ENCODE peak calls at places on chromosomes 7 and 10, in four cellular contexts. One of them, this sample, is unnamed.

GRCh38 chr10:70437721-70438120 is 3.8 kb downstream of the NODAL start:
- DNase-seq in AG04450: no peak
- DNase-seq in BE2C: no peak
- DNase-seq in BJ: no peak
- DNase-seq in this sample: no peak

GRCh38 chr10:125928928-125929585 is 32.7 kb downstream of the FANK1 start:
- DNase-seq in AG04450: no peak
- DNase-seq in BE2C: no peak
- DNase-seq in BJ: no peak
- DNase-seq in this sample: no peak

GRCh38 chr10:84267503-84268126 is 22.8 kb downstream of the RGR start:
- DNase-seq in AG04450: no peak
- DNase-seq in BE2C: peak; percentile 49
- DNase-seq in BJ: no peak
- DNase-seq in this sample: no peak

GRCh38 chr7:26958834-26959233 is 94.4 kb upstream of the SKAP2 start:
- DNase-seq in AG04450: peak; percentile 29
- DNase-seq in BE2C: no peak
- DNase-seq in BJ: peak; percentile 17
- DNase-seq in this sample: no peak

GRCh38 chr10:84205853-84206513 is 11.6 kb downstream of the CDHR1 start:
- DNase-seq in AG04450: no peak
- DNase-seq in BE2C: no peak
- DNase-seq in BJ: no peak
- DNase-seq in this sample: no peak

GRCh38 chr7:5695037-5695708 is 86.3 kb downstream of the RNF216 start:
- DNase-seq in AG04450: peak; percentile 80
- DNase-seq in BE2C: no peak
- DNase-seq in BJ: peak; percentile 53
- DNase-seq in this sample: peak; percentile 88

GRCh38 chr7:36277247-36277542 is 112.5 kb upstream of the ANLN start:
- DNase-seq in AG04450: no peak
- DNase-seq in BE2C: no peak
- DNase-seq in BJ: no peak
- DNase-seq in this sample: no peak

GRCh38 chr10:122240401-122240800 is 30.7 kb upstream of the BTBD16 start:
- DNase-seq in AG04450: no peak
- DNase-seq in BE2C: no peak
- DNase-seq in BJ: no peak
- DNase-seq in this sample: no peak

DNA sequence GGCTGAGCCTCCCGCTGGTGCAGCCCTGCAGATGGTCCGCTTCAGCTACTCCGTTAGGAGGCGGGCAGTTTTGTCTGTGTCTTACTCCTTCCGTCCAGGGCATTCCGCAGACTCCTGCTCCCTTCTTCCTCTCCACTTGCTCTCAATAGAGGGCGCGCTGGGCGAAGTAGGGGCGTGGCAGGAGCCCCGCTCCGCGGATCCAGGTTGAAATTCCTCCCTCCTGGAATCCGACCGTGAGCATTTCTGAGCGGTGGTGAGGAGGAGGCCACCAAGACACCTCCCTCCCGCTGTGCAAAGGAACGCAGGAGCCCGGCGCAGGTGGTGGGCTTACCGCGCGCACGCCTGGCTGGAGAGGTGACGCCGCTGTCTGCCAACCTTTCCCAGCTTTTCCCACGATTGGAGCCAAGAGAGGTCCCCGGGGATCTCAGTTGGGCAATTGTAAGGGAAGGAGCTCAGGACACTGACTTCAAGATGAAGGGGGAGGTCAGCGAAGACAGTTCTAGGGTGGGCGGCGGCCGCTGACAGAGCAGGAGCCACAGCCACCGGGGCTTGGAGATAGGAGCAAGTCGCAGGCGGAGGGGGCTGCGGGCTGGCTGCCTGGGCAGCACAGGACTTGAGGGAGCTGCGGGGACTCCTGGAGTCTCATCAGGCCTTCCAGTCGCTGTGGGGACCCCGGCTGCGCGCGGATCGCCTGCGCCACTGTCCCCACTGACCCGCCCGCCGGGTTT is 1011.3 kb downstream of the XPNPEP1 start:
- DNase-seq in AG04450: peak; percentile 33
- DNase-seq in BE2C: peak; percentile 76
- DNase-seq in BJ: no peak
- DNase-seq in this sample: no peak
- TF ChIP-seq CTCF in AG04450: peak; percentile 75
- TF ChIP-seq CTCF in BE2C: peak; percentile 68
- TF ChIP-seq CTCF in BJ: peak; percentile 81
- TF ChIP-seq CTCF in this sample: peak; percentile 65

GRCh38 chr7:101155303-101155702 is 1.0 kb downstream of the AP1S1 start:
- DNase-seq in AG04450: no peak
- DNase-seq in BE2C: no peak
- DNase-seq in BJ: no peak
- DNase-seq in this sample: no peak

GRCh38 chr7:101153969-101154692 is at the start of gene AP1S1:
- DNase-seq in AG04450: peak; percentile 83
- DNase-seq in BE2C: peak; percentile 99
- DNase-seq in BJ: peak; percentile 66
- DNase-seq in this sample: no peak

GRCh38 chr7:101154693-101155102 is 422 bp downstream of the AP1S1 start:
- DNase-seq in AG04450: no peak
- DNase-seq in BE2C: no peak
- DNase-seq in BJ: no peak
- DNase-seq in this sample: no peak

GRCh38 chr7:101156866-101157589 is 2.8 kb downstream of the AP1S1 start:
- DNase-seq in AG04450: no peak
- DNase-seq in BE2C: no peak
- DNase-seq in BJ: no peak
- DNase-seq in this sample: no peak

DNA sequence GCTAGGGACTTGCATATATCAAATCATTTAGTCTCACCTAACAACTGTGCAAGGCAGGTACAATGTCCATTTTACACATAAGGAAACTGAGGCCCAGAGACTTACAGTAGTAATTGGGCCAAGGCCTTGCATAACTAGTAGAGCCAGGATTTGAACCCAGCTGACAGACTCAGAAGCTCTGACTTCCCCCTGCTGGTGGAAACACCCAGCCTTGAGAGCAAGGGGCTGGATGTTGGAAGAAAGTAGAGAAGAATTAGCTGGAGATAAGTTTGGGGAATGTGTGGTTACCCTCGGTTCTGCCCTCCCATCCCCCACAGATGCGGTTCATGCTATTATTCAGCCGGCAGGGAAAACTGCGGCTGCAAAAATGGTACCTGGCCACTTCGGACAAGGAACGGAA is 2.0 kb downstream of the AP1S1 start:
- DNase-seq in AG04450: no peak
- DNase-seq in BE2C: no peak
- DNase-seq in BJ: no peak
- DNase-seq in this sample: no peak
- TF ChIP-seq CTCF in AG04450: peak; percentile 38
- TF ChIP-seq CTCF in BE2C: peak; percentile 37
- TF ChIP-seq CTCF in BJ: peak; percentile 11
- TF ChIP-seq CTCF in this sample: no peak

GRCh38 chr7:38411404-38411803 is 138.0 kb upstream of the TARP start:
- DNase-seq in AG04450: no peak
- DNase-seq in BE2C: no peak
- DNase-seq in BJ: no peak
- DNase-seq in this sample: no peak
- TF ChIP-seq CTCF in AG04450: peak; percentile 31
- TF ChIP-seq CTCF in BE2C: peak; percentile 47
- TF ChIP-seq CTCF in BJ: peak; percentile 11
- TF ChIP-seq CTCF in this sample: peak; percentile 19

DNA sequence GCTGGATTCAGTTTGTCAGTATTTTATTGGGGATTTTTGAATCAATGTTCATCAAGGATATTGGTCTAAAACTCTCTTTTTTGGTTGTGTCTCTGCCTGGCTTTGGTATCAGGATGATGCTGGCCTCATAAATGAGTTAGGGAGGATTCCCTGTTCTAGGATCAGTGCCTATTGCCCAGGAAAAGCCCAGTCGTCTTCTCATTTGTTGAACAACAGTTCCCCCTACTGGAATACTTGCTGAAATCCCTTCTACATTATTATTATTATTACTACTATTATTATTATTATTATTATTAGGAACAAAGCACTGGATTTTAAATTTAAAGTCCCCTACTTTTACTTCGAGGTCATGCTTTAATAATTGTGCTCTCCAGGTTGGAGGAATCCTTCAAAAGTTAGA is 528.9 kb downstream of the MAGI2 start:
- DNase-seq in AG04450: no peak
- DNase-seq in BE2C: no peak
- DNase-seq in BJ: no peak
- DNase-seq in this sample: no peak
- TF ChIP-seq CTCF in AG04450: peak; percentile 38
- TF ChIP-seq CTCF in BE2C: no peak
- TF ChIP-seq CTCF in BJ: peak; percentile 31
- TF ChIP-seq CTCF in this sample: peak; percentile 11

GRCh38 chr10:7165500-7166177 is 245.2 kb downstream of the SFMBT2 start:
- DNase-seq in AG04450: no peak
- DNase-seq in BE2C: no peak
- DNase-seq in BJ: no peak
- DNase-seq in this sample: no peak
- TF ChIP-seq CTCF in AG04450: no peak
- TF ChIP-seq CTCF in BE2C: no peak
- TF ChIP-seq CTCF in BJ: no peak
- TF ChIP-seq CTCF in this sample: no peak

This sample was measured in AG04449.